ENCODE peak calls at places on chromosome 9, in five cellular contexts. E is HCT116, M is GM23338, F is endothelial cell of umbilical vein, Q is neural progenitor cell. T is an unnamed sample.

GRCh38 chr9:111482656-111483418 is 1.3 kb downstream of the ECPAS start:
- DNase-seq in E (no peak), M (peak), F (peak), Q (peak), T (peak)

GRCh38 chr9:18268381-18268780 is 205.6 kb upstream of the ADAMTSL1 start:
- DNase-seq in E (peak), M (peak), F (peak), Q (peak), T (peak)

GRCh38 chr9:89463986-89464901 is 33.7 kb downstream of the SEMA4D start:
- DNase-seq in E (no peak), M (no peak), F (no peak), Q (no peak), T (no peak)

GRCh38 chr9:96858018-96858573 is 3.8 kb upstream of the ZNF782 start:
- DNase-seq in E (no peak), M (no peak), F (no peak), Q (no peak), T (peak)

GRCh38 chr9:110069326-110070248 is 138.4 kb downstream of the C9orf152 start:
- DNase-seq in E (no peak), M (no peak), F (peak), Q (no peak), T (peak)

GRCh38 chr9:88476491-88477271 is 58.3 kb upstream of the NXNL2 start:
- DNase-seq in E (no peak), M (no peak), F (no peak), Q (peak), T (no peak)

GRCh38 chr9:33223696-33224095 is 16.3 kb upstream of the SPINK4 start:
- DNase-seq in E (no peak), M (no peak), F (peak), Q (no peak), T (no peak)

GRCh38 chr9:89806371-89807100 is 201.7 kb downstream of the GADD45G start:
- DNase-seq in E (no peak), M (no peak), F (peak), Q (no peak), T (peak)

GRCh38 chr9:87492642-87493041 is 5.0 kb upstream of the DAPK1 start:
- DNase-seq in E (no peak), M (no peak), F (no peak), Q (no peak), T (no peak)

GRCh38 chr9:86943871-86944240 is 3.5 kb downstream of the GAS1 start:
- DNase-seq in E (no peak), M (peak), F (no peak), Q (no peak), T (no peak)

GRCh38 chr9:129276486-129277260 is 98.6 kb upstream of the IER5L start:
- DNase-seq in E (no peak), M (no peak), F (no peak), Q (peak), T (no peak)

GRCh38 chr9:127608104-127608966 is 3.7 kb upstream of the STXBP1 start:
- DNase-seq in E (peak), M (peak), F (peak), Q (peak), T (peak)

GRCh38 chr9:121926417-121926816 is 166.7 kb downstream of the TTLL11 start:
- DNase-seq in E (no peak), M (no peak), F (no peak), Q (no peak), T (no peak)

GRCh38 chr9:34437006-34437925 is 21.1 kb downstream of the FAM219A start:
- DNase-seq in E (peak), M (peak), F (peak), Q (peak), T (peak)

GRCh38 chr9:137369111-137369787 is 53.7 kb downstream of the EXD3 start:
- DNase-seq in E (no peak), M (no peak), F (no peak), Q (no peak), T (no peak)

GRCh38 chr9:122402403-122403268 is 31.8 kb downstream of the PTGS1 start:
- DNase-seq in E (peak), M (no peak), F (peak), Q (no peak), T (peak)

GRCh38 chr9:70868661-70869652 is 252.5 kb downstream of the TRPM3 start:
- DNase-seq in E (no peak), M (no peak), F (peak), Q (peak), T (no peak)

GRCh38 chr9:93084471-93084881 is 11.5 kb upstream of the CARD19 start:
- DNase-seq in E (no peak), M (no peak), F (no peak), Q (no peak), T (no peak)

GRCh38 chr9:614421-614820 is 227.1 kb upstream of the DMRT1 start:
- DNase-seq in E (no peak), M (no peak), F (no peak), Q (no peak), T (no peak)

GRCh38 chr9:18452276-18452675 is 21.7 kb upstream of the ADAMTSL1 start:
- DNase-seq in E (no peak), M (no peak), F (no peak), Q (no peak), T (no peak)

GRCh38 chr9:95433096-95433852 is 83.5 kb downstream of the PTCH1 start:
- DNase-seq in E (no peak), M (no peak), F (no peak), Q (no peak), T (no peak)

GRCh38 chr9:84874583-84874982 is 205.1 kb downstream of the NTRK2 start:
- DNase-seq in E (no peak), M (peak), F (peak), Q (no peak), T (no peak)

GRCh38 chr9:90285946-90286345 is 356.7 kb downstream of the DIRAS2 start:
- DNase-seq in E (no peak), M (no peak), F (no peak), Q (no peak), T (no peak)

GRCh38 chr9:79975471-79976316 is 403.9 kb downstream of the TLE4 start:
- DNase-seq in E (no peak), M (peak), F (no peak), Q (peak), T (no peak)

GRCh38 chr9:20664501-20664900 is 19.6 kb upstream of the FOCAD start:
- DNase-seq in E (no peak), M (peak), F (no peak), Q (peak), T (no peak)

GRCh38 chr9:126155756-126156664 is 170.6 kb upstream of the MVB12B start:
- DNase-seq in E (no peak), M (no peak), F (no peak), Q (no peak), T (no peak)

GRCh38 chr9:32940740-32941139 is 60.7 kb downstream of the APTX start:
- DNase-seq in E (no peak), M (no peak), F (no peak), Q (no peak), T (peak)

GRCh38 chr9:107481035-107481434 is 8.5 kb downstream of the KLF4 start:
- DNase-seq in E (no peak), M (no peak), F (peak), Q (no peak), T (no peak)

GRCh38 chr9:89802809-89803355 is 198.1 kb downstream of the GADD45G start:
- DNase-seq in E (peak), M (no peak), F (no peak), Q (no peak), T (no peak)

GRCh38 chr9:33815781-33816180 is 1.2 kb upstream of the UBE2R2 start:
- DNase-seq in E (no peak), M (no peak), F (no peak), Q (no peak), T (no peak)

GRCh38 chr9:133569891-133570651 is 35.6 kb downstream of the ADAMTSL2 start:
- DNase-seq in E (no peak), M (peak), F (no peak), Q (peak), T (no peak)

GRCh38 chr9:133570681-133571080 is 36.2 kb downstream of the ADAMTSL2 start:
- DNase-seq in E (no peak), M (no peak), F (no peak), Q (no peak), T (no peak)

GRCh38 chr9:133571491-133571890 is 37.0 kb downstream of the ADAMTSL2 start:
- DNase-seq in E (no peak), M (no peak), F (no peak), Q (no peak), T (no peak)

GRCh38 chr9:133568186-133568585 is 33.7 kb downstream of the ADAMTSL2 start:
- DNase-seq in E (no peak), M (no peak), F (no peak), Q (no peak), T (no peak)

GRCh38 chr9:133569109-133569785 is 34.7 kb downstream of the ADAMTSL2 start:
- DNase-seq in E (no peak), M (no peak), F (no peak), Q (no peak), T (no peak)
- TF ChIP-seq EZH2 in E (no peak), M (no peak), F (no peak), Q (no peak), T (no peak)

GRCh38 chr9:114433720-114434255 is 46.0 kb upstream of the AKNA start:
- DNase-seq in E (no peak), M (no peak), F (no peak), Q (no peak), T (no peak)
- TF ChIP-seq EZH2 in E (no peak), M (no peak), F (no peak), Q (no peak), T (no peak)

GRCh38 chr9:131984564-131984963 is 95.1 kb downstream of the MED27 start:
- DNase-seq in E (no peak), M (no peak), F (peak), Q (no peak), T (no peak)
- TF ChIP-seq EZH2 in E (no peak), M (no peak), F (no peak), Q (no peak), T (no peak)

GRCh38 chr9:136198605-136199083 is 6.3 kb downstream of the LHX3 start:
- DNase-seq in E (no peak), M (peak), F (peak), Q (peak), T (peak)

GRCh38 chr9:136199391-136200288 is 5.3 kb downstream of the LHX3 start:
- DNase-seq in E (no peak), M (peak), F (no peak), Q (no peak), T (no peak)

GRCh38 chr9:136197372-136197875 is 7.5 kb downstream of the LHX3 start:
- DNase-seq in E (no peak), M (peak), F (no peak), Q (no peak), T (no peak)

GRCh38 chr9:136196465-136197371 is 8.2 kb downstream of the LHX3 start:
- DNase-seq in E (no peak), M (peak), F (no peak), Q (no peak), T (no peak)

DNA sequence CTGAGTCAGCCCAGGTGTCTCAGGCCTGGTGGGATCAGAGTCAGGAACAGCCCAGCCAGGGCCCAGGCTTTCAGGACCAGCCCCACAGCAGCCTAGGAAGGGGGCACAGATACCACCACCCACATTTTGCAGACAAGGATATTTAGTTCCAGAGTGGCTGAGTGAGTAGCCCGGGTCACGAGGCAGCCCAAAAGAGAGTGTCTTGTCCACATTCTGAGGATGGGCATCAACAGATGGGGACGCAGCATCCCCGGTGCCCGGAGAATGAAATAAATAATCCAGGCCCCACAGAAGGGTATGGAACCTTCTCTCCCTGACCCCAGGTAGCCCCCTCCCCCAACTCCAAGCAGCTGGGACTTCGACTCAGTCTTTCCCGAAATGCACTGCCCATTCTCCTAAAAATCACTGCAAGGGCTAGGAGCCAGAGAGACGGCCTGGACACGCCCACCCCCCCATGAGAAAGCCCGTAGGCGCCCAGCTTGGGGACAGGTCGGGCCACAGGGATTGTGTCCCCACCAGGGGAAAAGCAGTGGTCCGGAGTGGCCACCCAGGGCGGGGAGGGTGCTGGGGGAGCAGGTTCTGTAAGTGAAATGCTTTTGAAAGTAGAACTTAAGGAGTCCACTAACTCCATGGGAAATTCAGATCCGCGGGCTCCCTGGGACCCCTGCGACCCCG is 6.9 kb downstream of the LHX3 start:
- DNase-seq in E (no peak), M (peak), F (no peak), Q (no peak), T (no peak)
- TF ChIP-seq EZH2 in E (no peak), M (no peak), F (peak), Q (no peak), T (peak)